ENCODE peak calls at places on chromosomes 13 and 19, in ten cellular contexts. One of them, this sample, is unnamed. For H3K9me3 and H3K27me3, the result is how much of the 10 kb centered on the place peaks cover.

GRCh38 chr13:33321686-33322473 is 36.3 kb upstream of the STARD13 start:
- DNase-seq in naive thymus-derived CD4-positive, alpha-beta T cell: no peak
- DNase-seq in esophagus squamous epithelium: no peak
- DNase-seq in heart left ventricle: no peak
- DNase-seq in tibial artery: no peak
- DNase-seq in lung: no peak
- DNase-seq in tibial nerve: no peak
- DNase-seq in CD8-positive, alpha-beta T cell: no peak
- DNase-seq in left ventricle myocardium inferior: no peak
- DNase-seq in CD4-positive, alpha-beta T cell: no peak
- DNase-seq in this sample: no peak

GRCh38 chr13:40329682-40330485 is 336.6 kb downstream of the FOXO1 start:
- DNase-seq in naive thymus-derived CD4-positive, alpha-beta T cell: no peak
- DNase-seq in tibial artery: no peak
- DNase-seq in tibial nerve: no peak
- DNase-seq in lung: no peak
- DNase-seq in left ventricle myocardium inferior: no peak
- DNase-seq in CD8-positive, alpha-beta T cell: no peak
- DNase-seq in esophagus squamous epithelium: no peak
- DNase-seq in CD4-positive, alpha-beta T cell: no peak
- DNase-seq in heart left ventricle: no peak
- DNase-seq in this sample: no peak

GRCh38 chr13:90800082-90800746 is 547.3 kb upstream of the MIR17HG start:
- DNase-seq in tibial nerve: peak
- DNase-seq in CD8-positive, alpha-beta T cell: no peak
- DNase-seq in CD4-positive, alpha-beta T cell: no peak
- DNase-seq in naive thymus-derived CD4-positive, alpha-beta T cell: no peak
- DNase-seq in lung: no peak
- DNase-seq in heart left ventricle: peak
- DNase-seq in tibial artery: peak
- DNase-seq in esophagus squamous epithelium: no peak
- DNase-seq in left ventricle myocardium inferior: peak
- DNase-seq in this sample: no peak

GRCh38 chr13:113879506-113880360 is 15.9 kb upstream of the GAS6 start:
- DNase-seq in heart left ventricle: no peak
- DNase-seq in tibial artery: no peak
- DNase-seq in lung: no peak
- DNase-seq in tibial nerve: no peak
- DNase-seq in left ventricle myocardium inferior: no peak
- DNase-seq in esophagus squamous epithelium: no peak
- DNase-seq in naive thymus-derived CD4-positive, alpha-beta T cell: no peak
- DNase-seq in CD4-positive, alpha-beta T cell: no peak
- DNase-seq in CD8-positive, alpha-beta T cell: no peak
- DNase-seq in this sample: no peak

GRCh38 chr13:79812070-79812850 is 331.3 kb downstream of the NDFIP2 start:
- DNase-seq in tibial nerve: no peak
- DNase-seq in left ventricle myocardium inferior: no peak
- DNase-seq in esophagus squamous epithelium: no peak
- DNase-seq in naive thymus-derived CD4-positive, alpha-beta T cell: no peak
- DNase-seq in tibial artery: no peak
- DNase-seq in CD8-positive, alpha-beta T cell: no peak
- DNase-seq in CD4-positive, alpha-beta T cell: no peak
- DNase-seq in lung: no peak
- DNase-seq in heart left ventricle: no peak
- DNase-seq in this sample: no peak

GRCh38 chr13:86383151-86383550 is 583.9 kb upstream of the SLITRK6 start:
- DNase-seq in heart left ventricle: no peak
- DNase-seq in left ventricle myocardium inferior: no peak
- DNase-seq in tibial artery: no peak
- DNase-seq in naive thymus-derived CD4-positive, alpha-beta T cell: no peak
- DNase-seq in CD4-positive, alpha-beta T cell: no peak
- DNase-seq in CD8-positive, alpha-beta T cell: no peak
- DNase-seq in lung: no peak
- DNase-seq in esophagus squamous epithelium: no peak
- DNase-seq in tibial nerve: no peak
- DNase-seq in this sample: no peak

GRCh38 chr19:35755550-35756371 is 1.1 kb downstream of the HSPB6 start:
- DNase-seq in esophagus squamous epithelium: no peak
- DNase-seq in tibial artery: peak
- DNase-seq in tibial nerve: peak
- DNase-seq in lung: no peak
- DNase-seq in left ventricle myocardium inferior: peak
- DNase-seq in CD8-positive, alpha-beta T cell: peak
- DNase-seq in CD4-positive, alpha-beta T cell: peak
- DNase-seq in naive thymus-derived CD4-positive, alpha-beta T cell: no peak
- DNase-seq in heart left ventricle: peak
- DNase-seq in this sample: peak

GRCh38 chr13:24644051-24644450 is 36.2 kb upstream of the ATP12A start:
- DNase-seq in heart left ventricle: no peak
- DNase-seq in CD8-positive, alpha-beta T cell: no peak
- DNase-seq in tibial artery: no peak
- DNase-seq in CD4-positive, alpha-beta T cell: no peak
- DNase-seq in naive thymus-derived CD4-positive, alpha-beta T cell: no peak
- DNase-seq in esophagus squamous epithelium: no peak
- DNase-seq in tibial nerve: no peak
- DNase-seq in lung: no peak
- DNase-seq in left ventricle myocardium inferior: no peak
- DNase-seq in this sample: no peak

GRCh38 chr13:114110091-114110829 is 22.2 kb downstream of the RASA3 start:
- DNase-seq in heart left ventricle: no peak
- DNase-seq in esophagus squamous epithelium: no peak
- DNase-seq in left ventricle myocardium inferior: no peak
- DNase-seq in tibial nerve: peak
- DNase-seq in CD4-positive, alpha-beta T cell: peak
- DNase-seq in tibial artery: peak
- DNase-seq in naive thymus-derived CD4-positive, alpha-beta T cell: peak
- DNase-seq in CD8-positive, alpha-beta T cell: peak
- DNase-seq in lung: no peak
- DNase-seq in this sample: peak

GRCh38 chr19:39924952-39925351 is 9.5 kb downstream of the FCGBP start:
- DNase-seq in heart left ventricle: no peak
- DNase-seq in lung: no peak
- DNase-seq in tibial nerve: no peak
- DNase-seq in naive thymus-derived CD4-positive, alpha-beta T cell: no peak
- DNase-seq in esophagus squamous epithelium: no peak
- DNase-seq in left ventricle myocardium inferior: no peak
- DNase-seq in tibial artery: no peak
- DNase-seq in CD8-positive, alpha-beta T cell: no peak
- DNase-seq in CD4-positive, alpha-beta T cell: no peak
- DNase-seq in this sample: no peak

GRCh38 chr13:50928088-50928487 is 18.5 kb downstream of the RNASEH2B start:
- DNase-seq in naive thymus-derived CD4-positive, alpha-beta T cell: no peak
- DNase-seq in heart left ventricle: no peak
- DNase-seq in esophagus squamous epithelium: no peak
- DNase-seq in CD8-positive, alpha-beta T cell: no peak
- DNase-seq in left ventricle myocardium inferior: no peak
- DNase-seq in CD4-positive, alpha-beta T cell: no peak
- DNase-seq in tibial artery: no peak
- DNase-seq in tibial nerve: no peak
- DNase-seq in lung: no peak
- DNase-seq in this sample: no peak

GRCh38 chr13:50921706-50922105 is 12.1 kb downstream of the RNASEH2B start:
- DNase-seq in left ventricle myocardium inferior: no peak
- DNase-seq in esophagus squamous epithelium: no peak
- DNase-seq in heart left ventricle: no peak
- DNase-seq in tibial nerve: no peak
- DNase-seq in CD4-positive, alpha-beta T cell: no peak
- DNase-seq in naive thymus-derived CD4-positive, alpha-beta T cell: no peak
- DNase-seq in tibial artery: no peak
- DNase-seq in lung: no peak
- DNase-seq in CD8-positive, alpha-beta T cell: no peak
- DNase-seq in this sample: no peak

GRCh38 chr13:50919291-50919690 is 9.7 kb downstream of the RNASEH2B start:
- DNase-seq in CD4-positive, alpha-beta T cell: no peak
- DNase-seq in heart left ventricle: no peak
- DNase-seq in lung: no peak
- DNase-seq in CD8-positive, alpha-beta T cell: no peak
- DNase-seq in naive thymus-derived CD4-positive, alpha-beta T cell: no peak
- DNase-seq in tibial artery: no peak
- DNase-seq in esophagus squamous epithelium: no peak
- DNase-seq in left ventricle myocardium inferior: no peak
- DNase-seq in tibial nerve: no peak
- DNase-seq in this sample: no peak

GRCh38 chr13:50924025-50924424 is 14.4 kb downstream of the RNASEH2B start:
- DNase-seq in naive thymus-derived CD4-positive, alpha-beta T cell: no peak
- DNase-seq in CD8-positive, alpha-beta T cell: no peak
- DNase-seq in esophagus squamous epithelium: no peak
- DNase-seq in left ventricle myocardium inferior: no peak
- DNase-seq in tibial nerve: no peak
- DNase-seq in CD4-positive, alpha-beta T cell: no peak
- DNase-seq in heart left ventricle: no peak
- DNase-seq in lung: no peak
- DNase-seq in tibial artery: no peak
- DNase-seq in this sample: no peak

DNA sequence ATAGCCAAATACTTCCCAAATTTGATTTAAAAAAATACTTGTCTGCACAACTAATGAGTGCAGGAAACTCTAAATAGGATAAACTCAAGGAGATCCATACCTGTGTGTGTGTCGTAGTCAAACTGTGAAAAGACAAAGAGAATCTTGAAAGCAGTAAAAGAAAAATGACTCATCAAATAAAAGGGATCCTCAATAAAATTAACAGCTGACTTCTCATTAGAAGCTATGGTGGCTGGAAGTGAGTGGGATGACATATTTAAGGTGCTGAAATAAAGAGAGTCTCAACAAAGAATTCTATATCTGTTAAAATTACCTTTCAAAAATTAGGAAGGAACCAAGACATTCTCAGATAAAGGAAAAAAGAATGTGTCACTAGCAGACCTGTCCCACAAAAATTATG is 13.7 kb downstream of the RNASEH2B start:
- DNase-seq in tibial artery: no peak
- DNase-seq in naive thymus-derived CD4-positive, alpha-beta T cell: no peak
- DNase-seq in left ventricle myocardium inferior: no peak
- DNase-seq in lung: no peak
- DNase-seq in CD4-positive, alpha-beta T cell: no peak
- DNase-seq in esophagus squamous epithelium: no peak
- DNase-seq in tibial nerve: no peak
- DNase-seq in CD8-positive, alpha-beta T cell: no peak
- DNase-seq in heart left ventricle: no peak
- DNase-seq in this sample: no peak
- H3K9me3 ChIP-seq in tibial artery: under half
- H3K9me3 ChIP-seq in naive thymus-derived CD4-positive, alpha-beta T cell: under half
- H3K9me3 ChIP-seq in left ventricle myocardium inferior: under half
- H3K9me3 ChIP-seq in lung: under half
- H3K9me3 ChIP-seq in CD4-positive, alpha-beta T cell: under half
- H3K9me3 ChIP-seq in esophagus squamous epithelium: under half
- H3K9me3 ChIP-seq in tibial nerve: under half
- H3K9me3 ChIP-seq in CD8-positive, alpha-beta T cell: under half
- H3K9me3 ChIP-seq in heart left ventricle: under half
- H3K9me3 ChIP-seq in this sample: under half

GRCh38 chr19:55447421-55448174 is 4.5 kb upstream of the SHISA7 start:
- DNase-seq in naive thymus-derived CD4-positive, alpha-beta T cell: no peak
- DNase-seq in esophagus squamous epithelium: no peak
- DNase-seq in lung: no peak
- DNase-seq in left ventricle myocardium inferior: no peak
- DNase-seq in heart left ventricle: peak
- DNase-seq in tibial nerve: no peak
- DNase-seq in CD4-positive, alpha-beta T cell: no peak
- DNase-seq in CD8-positive, alpha-beta T cell: no peak
- DNase-seq in tibial artery: no peak
- DNase-seq in this sample: peak

GRCh38 chr19:55451163-55451521 is 8.0 kb upstream of the SHISA7 start:
- DNase-seq in left ventricle myocardium inferior: no peak
- DNase-seq in lung: no peak
- DNase-seq in tibial artery: no peak
- DNase-seq in naive thymus-derived CD4-positive, alpha-beta T cell: no peak
- DNase-seq in heart left ventricle: no peak
- DNase-seq in CD4-positive, alpha-beta T cell: no peak
- DNase-seq in esophagus squamous epithelium: no peak
- DNase-seq in CD8-positive, alpha-beta T cell: no peak
- DNase-seq in tibial nerve: no peak
- DNase-seq in this sample: peak

GRCh38 chr19:55452381-55453325 is 8.8 kb downstream of the ISOC2 start:
- DNase-seq in left ventricle myocardium inferior: peak
- DNase-seq in tibial nerve: peak
- DNase-seq in naive thymus-derived CD4-positive, alpha-beta T cell: no peak
- DNase-seq in heart left ventricle: peak
- DNase-seq in CD4-positive, alpha-beta T cell: no peak
- DNase-seq in tibial artery: peak
- DNase-seq in esophagus squamous epithelium: no peak
- DNase-seq in CD8-positive, alpha-beta T cell: no peak
- DNase-seq in lung: peak
- DNase-seq in this sample: peak

GRCh38 chr19:55451522-55452380 is 8.7 kb upstream of the SHISA7 start:
- DNase-seq in naive thymus-derived CD4-positive, alpha-beta T cell: no peak
- DNase-seq in CD4-positive, alpha-beta T cell: no peak
- DNase-seq in esophagus squamous epithelium: no peak
- DNase-seq in left ventricle myocardium inferior: no peak
- DNase-seq in heart left ventricle: no peak
- DNase-seq in tibial nerve: no peak
- DNase-seq in CD8-positive, alpha-beta T cell: no peak
- DNase-seq in tibial artery: no peak
- DNase-seq in lung: no peak
- DNase-seq in this sample: peak

DNA sequence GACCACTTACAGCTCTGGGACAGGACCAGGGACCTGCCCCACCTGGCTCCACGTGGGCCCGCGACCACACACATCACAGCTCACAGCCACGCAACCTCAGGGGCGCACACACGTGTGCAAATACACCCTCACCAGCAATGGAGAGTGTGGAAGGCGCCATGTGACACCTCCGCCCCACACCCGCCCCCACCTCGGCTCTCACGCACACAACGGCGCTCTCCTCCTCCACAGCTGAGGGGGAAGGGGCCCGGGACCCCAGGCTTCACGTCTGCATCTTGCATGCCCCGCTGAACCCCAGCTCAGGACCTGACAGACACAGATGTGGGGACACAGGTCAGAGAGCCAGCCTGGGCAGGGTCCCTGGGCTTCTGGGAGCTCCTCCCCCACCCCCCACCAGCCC is 6.4 kb upstream of the SHISA7 start:
- DNase-seq in lung: no peak
- DNase-seq in tibial nerve: no peak
- DNase-seq in CD4-positive, alpha-beta T cell: no peak
- DNase-seq in naive thymus-derived CD4-positive, alpha-beta T cell: no peak
- DNase-seq in CD8-positive, alpha-beta T cell: no peak
- DNase-seq in left ventricle myocardium inferior: no peak
- DNase-seq in esophagus squamous epithelium: no peak
- DNase-seq in heart left ventricle: no peak
- DNase-seq in tibial artery: no peak
- DNase-seq in this sample: peak
- H3K27me3 ChIP-seq in lung: under half
- H3K27me3 ChIP-seq in tibial nerve: half or more
- H3K27me3 ChIP-seq in CD4-positive, alpha-beta T cell: half or more
- H3K27me3 ChIP-seq in naive thymus-derived CD4-positive, alpha-beta T cell: under half
- H3K27me3 ChIP-seq in CD8-positive, alpha-beta T cell: under half
- H3K27me3 ChIP-seq in left ventricle myocardium inferior: half or more
- H3K27me3 ChIP-seq in esophagus squamous epithelium: under half
- H3K27me3 ChIP-seq in heart left ventricle: under half
- H3K27me3 ChIP-seq in tibial artery: half or more
- H3K27me3 ChIP-seq in this sample: half or more

GRCh38 chr19:23986623-23987022 is 71.9 kb downstream of the ZNF726 start:
- DNase-seq in CD8-positive, alpha-beta T cell: no peak
- DNase-seq in heart left ventricle: no peak
- DNase-seq in esophagus squamous epithelium: no peak
- DNase-seq in left ventricle myocardium inferior: no peak
- DNase-seq in lung: no peak
- DNase-seq in naive thymus-derived CD4-positive, alpha-beta T cell: no peak
- DNase-seq in tibial artery: no peak
- DNase-seq in tibial nerve: no peak
- DNase-seq in CD4-positive, alpha-beta T cell: no peak
- DNase-seq in this sample: no peak
- H3K9me3 ChIP-seq in CD8-positive, alpha-beta T cell: under half
- H3K9me3 ChIP-seq in heart left ventricle: under half
- H3K9me3 ChIP-seq in esophagus squamous epithelium: under half
- H3K9me3 ChIP-seq in left ventricle myocardium inferior: under half
- H3K9me3 ChIP-seq in lung: under half
- H3K9me3 ChIP-seq in naive thymus-derived CD4-positive, alpha-beta T cell: under half
- H3K9me3 ChIP-seq in tibial artery: under half
- H3K9me3 ChIP-seq in tibial nerve: under half
- H3K9me3 ChIP-seq in CD4-positive, alpha-beta T cell: under half
- H3K9me3 ChIP-seq in this sample: under half

GRCh38 chr19:9932835-9933234 is 3.5 kb downstream of the OLFM2 start:
- DNase-seq in tibial nerve: no peak
- DNase-seq in left ventricle myocardium inferior: no peak
- DNase-seq in CD8-positive, alpha-beta T cell: no peak
- DNase-seq in tibial artery: no peak
- DNase-seq in esophagus squamous epithelium: no peak
- DNase-seq in lung: no peak
- DNase-seq in heart left ventricle: no peak
- DNase-seq in CD4-positive, alpha-beta T cell: no peak
- DNase-seq in naive thymus-derived CD4-positive, alpha-beta T cell: no peak
- DNase-seq in this sample: no peak
- H3K27me3 ChIP-seq in tibial nerve: under half
- H3K27me3 ChIP-seq in left ventricle myocardium inferior: half or more
- H3K27me3 ChIP-seq in CD8-positive, alpha-beta T cell: under half
- H3K27me3 ChIP-seq in tibial artery: half or more
- H3K27me3 ChIP-seq in esophagus squamous epithelium: under half
- H3K27me3 ChIP-seq in lung: under half
- H3K27me3 ChIP-seq in heart left ventricle: under half
- H3K27me3 ChIP-seq in CD4-positive, alpha-beta T cell: under half
- H3K27me3 ChIP-seq in naive thymus-derived CD4-positive, alpha-beta T cell: under half
- H3K27me3 ChIP-seq in this sample: under half